ENCODE peak calls at places on chromosomes 11 and 22, in four cellular contexts. One of them, this sample, is unnamed.
A peak's percentile ranks its signal among the peaks of the same experiment; 100 is the strongest.

GRCh38 chr22:26906464-26906863 is 249.1 kb downstream of the MIAT start:
- DNase-seq in HCT116: no peak
- DNase-seq in stomach: no peak
- DNase-seq in endothelial cell of umbilical vein: no peak
- DNase-seq in this sample: no peak

GRCh38 chr11:126945319-126945718 is 55.3 kb downstream of the KIRREL3 start:
- DNase-seq in HCT116: no peak
- DNase-seq in stomach: no peak
- DNase-seq in endothelial cell of umbilical vein: no peak
- DNase-seq in this sample: no peak

GRCh38 chr11:71120346-71120963 is 131.9 kb downstream of the SHANK2 start:
- DNase-seq in stomach: peak; percentile 66
- DNase-seq in HCT116: peak; percentile 24
- DNase-seq in endothelial cell of umbilical vein: no peak
- DNase-seq in this sample: no peak

GRCh38 chr11:101446238-101446637 is 137.6 kb downstream of the TRPC6 start:
- DNase-seq in endothelial cell of umbilical vein: no peak
- DNase-seq in HCT116: no peak
- DNase-seq in stomach: no peak
- DNase-seq in this sample: no peak

GRCh38 chr11:119169272-119169719 is 771 bp downstream of the NLRX1 start:
- DNase-seq in endothelial cell of umbilical vein: peak; percentile 48
- DNase-seq in stomach: peak; percentile 33
- DNase-seq in HCT116: peak; percentile 53
- DNase-seq in this sample: peak; percentile 66

GRCh38 chr22:19984201-19984753 is 32.3 kb downstream of the ARVCF start:
- DNase-seq in HCT116: peak; percentile 55
- DNase-seq in endothelial cell of umbilical vein: peak; percentile 39
- DNase-seq in stomach: no peak
- DNase-seq in this sample: peak; percentile 70

GRCh38 chr11:131907371-131907770 is 537.0 kb downstream of the NTM start:
- DNase-seq in HCT116: no peak
- DNase-seq in stomach: no peak
- DNase-seq in endothelial cell of umbilical vein: no peak
- DNase-seq in this sample: no peak

GRCh38 chr22:41517172-41518047 is 26.9 kb downstream of the POLR3H start:
- DNase-seq in HCT116: no peak
- DNase-seq in stomach: peak; percentile 86
- DNase-seq in endothelial cell of umbilical vein: peak; percentile 64
- DNase-seq in this sample: peak; percentile 81

GRCh38 chr11:61626580-61627380 is 45.9 kb upstream of the SYT7 start:
- DNase-seq in HCT116: no peak
- DNase-seq in stomach: peak; percentile 89
- DNase-seq in endothelial cell of umbilical vein: no peak
- DNase-seq in this sample: no peak

GRCh38 chr11:14443642-14444041 is 56.0 kb downstream of the COPB1 start:
- DNase-seq in stomach: peak; percentile 48
- DNase-seq in endothelial cell of umbilical vein: no peak
- DNase-seq in HCT116: no peak
- DNase-seq in this sample: no peak

GRCh38 chr11:124402326-124402922 is 3.6 kb upstream of the OR8B3 start:
- DNase-seq in endothelial cell of umbilical vein: peak; percentile 67
- DNase-seq in HCT116: peak; percentile 60
- DNase-seq in stomach: peak; percentile 30
- DNase-seq in this sample: no peak

GRCh38 chr11:113531078-113531477 is 55.9 kb upstream of the DRD2 start:
- DNase-seq in endothelial cell of umbilical vein: no peak
- DNase-seq in stomach: no peak
- DNase-seq in HCT116: no peak
- DNase-seq in this sample: no peak

GRCh38 chr22:30286331-30286730 is 3.0 kb downstream of the CASTOR1 start:
- DNase-seq in HCT116: no peak
- DNase-seq in endothelial cell of umbilical vein: no peak
- DNase-seq in stomach: no peak
- DNase-seq in this sample: no peak

GRCh38 chr11:37141707-37142106 is 543.7 kb upstream of the RAG2 start:
- DNase-seq in HCT116: no peak
- DNase-seq in stomach: no peak
- DNase-seq in endothelial cell of umbilical vein: no peak
- DNase-seq in this sample: no peak

GRCh38 chr11:93166194-93166593 is 31.6 kb downstream of the SLC36A4 start:
- DNase-seq in stomach: no peak
- DNase-seq in endothelial cell of umbilical vein: no peak
- DNase-seq in HCT116: no peak
- DNase-seq in this sample: no peak

GRCh38 chr22:40491990-40492631 is 121.7 kb downstream of the SGSM3 start:
- DNase-seq in HCT116: no peak
- DNase-seq in stomach: no peak
- DNase-seq in endothelial cell of umbilical vein: no peak
- DNase-seq in this sample: no peak

GRCh38 chr22:46589141-46589748 is 30.9 kb upstream of the GRAMD4 start:
- DNase-seq in endothelial cell of umbilical vein: no peak
- DNase-seq in HCT116: no peak
- DNase-seq in stomach: no peak
- DNase-seq in this sample: no peak

GRCh38 chr22:46587067-46587471 is 33.1 kb upstream of the GRAMD4 start:
- DNase-seq in HCT116: no peak
- DNase-seq in endothelial cell of umbilical vein: no peak
- DNase-seq in stomach: no peak
- DNase-seq in this sample: no peak

GRCh38 chr22:46589871-46590271 is 30.3 kb upstream of the GRAMD4 start:
- DNase-seq in endothelial cell of umbilical vein: no peak
- DNase-seq in stomach: no peak
- DNase-seq in HCT116: no peak
- DNase-seq in this sample: no peak

GRCh38 chr22:46587492-46588278 is 32.5 kb upstream of the GRAMD4 start:
- DNase-seq in endothelial cell of umbilical vein: no peak
- DNase-seq in stomach: no peak
- DNase-seq in HCT116: no peak
- DNase-seq in this sample: no peak

GRCh38 chr22:46588279-46589140 is 31.7 kb upstream of the GRAMD4 start:
- DNase-seq in endothelial cell of umbilical vein: no peak
- DNase-seq in stomach: no peak
- DNase-seq in HCT116: no peak
- DNase-seq in this sample: no peak
- H3K27ac ChIP-seq in endothelial cell of umbilical vein: no peak overlapping the region
- H3K27ac ChIP-seq in stomach: peak overlapping the region; percentile 58
- H3K27ac ChIP-seq in HCT116: no peak overlapping the region
- H3K27ac ChIP-seq in this sample: no peak overlapping the region

GRCh38 chr11:64597671-64598101 is 6.7 kb downstream of the SLC22A12 start:
- DNase-seq in HCT116: no peak
- DNase-seq in stomach: no peak
- DNase-seq in endothelial cell of umbilical vein: no peak
- DNase-seq in this sample: no peak
- H3K4me1 ChIP-seq in HCT116: no peaks in the 10 kb centered on the region
- H3K4me1 ChIP-seq in stomach: no peaks in the 10 kb centered on the region
- H3K4me1 ChIP-seq in endothelial cell of umbilical vein: no peaks in the 10 kb centered on the region
- H3K4me1 ChIP-seq in this sample: no peaks in the 10 kb centered on the region

GRCh38 chr11:110429614-110430266 is at the start of gene FDX1:
- DNase-seq in endothelial cell of umbilical vein: peak; percentile 84
- DNase-seq in HCT116: peak; percentile 51
- DNase-seq in stomach: peak; percentile 83
- DNase-seq in this sample: peak; percentile 79
- TF ChIP-seq POLR2A in endothelial cell of umbilical vein: no peak
- TF ChIP-seq POLR2A in HCT116: peak; percentile 55
- TF ChIP-seq POLR2A in stomach: no peak
- TF ChIP-seq POLR2A in this sample: peak; percentile 65

GRCh38 chr11:2582436-2582931 is 117.3 kb downstream of the KCNQ1OT1 start:
- DNase-seq in stomach: peak; percentile 25
- DNase-seq in endothelial cell of umbilical vein: no peak
- DNase-seq in HCT116: no peak
- DNase-seq in this sample: no peak
- H3K27ac ChIP-seq in stomach: no peak overlapping the region
- H3K27ac ChIP-seq in endothelial cell of umbilical vein: no peak overlapping the region
- H3K27ac ChIP-seq in HCT116: no peak overlapping the region
- H3K27ac ChIP-seq in this sample: no peak overlapping the region

This sample was measured in uterus.